ENCODE peak calls at places on chromosomes 1 and 21, in seven cellular contexts. R, G, I, L, W, S and N are unnamed samples.

GRCh38 chr1:181513786-181514297 is 30.5 kb downstream of the CACNA1E start:
- DNase-seq in R (no peak), G (no peak), I (no peak), L (no peak), W (peak), S (no peak), N (no peak)

GRCh38 chr1:34899906-34900305 is 29.5 kb downstream of the DLGAP3 start:
- DNase-seq in R (no peak), G (no peak), I (no peak), L (no peak), W (no peak), S (no peak), N (no peak)

GRCh38 chr1:20486457-20487235 is 636 bp upstream of the CAMK2N1 start:
- DNase-seq in R (peak), G (no peak), I (no peak), L (peak), W (no peak), S (peak), N (peak)

GRCh38 chr1:227942716-227943261 is 4.9 kb downstream of the WNT9A start:
- DNase-seq in R (peak), G (no peak), I (no peak), L (no peak), W (no peak), S (peak), N (no peak)

GRCh38 chr1:169113613-169114119 is 7.2 kb downstream of the ATP1B1 start:
- DNase-seq in R (no peak), G (no peak), I (no peak), L (peak), W (peak), S (no peak), N (no peak)

GRCh38 chr1:26360051-26360806 is 6.3 kb upstream of the CRYBG2 start:
- DNase-seq in R (no peak), G (no peak), I (no peak), L (no peak), W (no peak), S (no peak), N (no peak)

GRCh38 chr21:16250282-16250681 is 520.5 kb downstream of the USP25 start:
- DNase-seq in R (no peak), G (no peak), I (no peak), L (no peak), W (no peak), S (no peak), N (no peak)

GRCh38 chr1:52880226-52880625 is 37.7 kb downstream of the ZYG11A start:
- DNase-seq in R (no peak), G (no peak), I (no peak), L (no peak), W (no peak), S (no peak), N (no peak)

GRCh38 chr1:16409536-16410152 is 27.6 kb downstream of the SPATA21 start:
- DNase-seq in R (no peak), G (no peak), I (no peak), L (no peak), W (no peak), S (no peak), N (no peak)

GRCh38 chr1:70518106-70518505 is 107.0 kb downstream of the CTH start:
- DNase-seq in R (no peak), G (no peak), I (no peak), L (no peak), W (no peak), S (no peak), N (no peak)

GRCh38 chr1:27413004-27413403 is 20.6 kb downstream of the GPR3 start:
- DNase-seq in R (no peak), G (no peak), I (no peak), L (no peak), W (no peak), S (no peak), N (no peak)

GRCh38 chr1:27418326-27418761 is 25.9 kb downstream of the GPR3 start:
- DNase-seq in R (peak), G (no peak), I (peak), L (peak), W (peak), S (peak), N (no peak)

GRCh38 chr1:27412502-27412901 is 20.1 kb downstream of the GPR3 start:
- DNase-seq in R (no peak), G (no peak), I (no peak), L (no peak), W (no peak), S (no peak), N (no peak)

GRCh38 chr1:27418786-27419185 is 26.4 kb downstream of the GPR3 start:
- DNase-seq in R (no peak), G (no peak), I (no peak), L (no peak), W (no peak), S (no peak), N (no peak)

DNA sequence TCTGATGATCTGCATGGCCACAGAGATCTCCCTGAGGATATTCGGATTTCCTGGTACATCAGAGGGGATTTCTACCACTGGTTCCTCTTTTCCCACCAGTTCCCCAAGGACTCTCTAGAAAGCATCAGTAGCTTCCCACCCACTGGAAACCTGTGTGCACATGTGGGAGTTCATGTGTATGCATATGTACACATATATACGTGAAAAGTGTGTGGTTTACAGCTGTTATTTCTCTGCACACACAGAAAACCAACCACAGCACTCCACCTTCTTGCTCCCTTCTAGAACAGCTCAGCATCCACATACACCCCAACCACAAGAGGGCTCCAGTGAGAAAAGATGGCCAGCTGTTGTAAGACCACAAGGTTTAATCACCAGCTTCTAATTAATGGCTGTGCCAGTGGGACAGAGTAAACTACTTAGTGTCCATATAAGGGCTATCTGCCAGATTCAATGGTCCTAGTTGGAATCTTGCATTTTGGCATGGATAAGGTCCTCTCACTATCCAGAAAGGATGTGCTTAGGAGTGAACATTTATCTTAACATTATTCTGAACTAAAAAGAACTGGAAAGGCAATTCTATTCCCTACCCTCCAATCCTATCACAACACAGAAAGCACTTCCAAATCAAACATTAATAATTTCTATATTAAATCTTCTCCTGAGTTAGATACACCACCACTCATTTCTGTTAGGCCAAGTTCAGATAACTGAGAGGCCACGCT is 24.1 kb downstream of the GPR3 start:
- DNase-seq in R (no peak), G (no peak), I (no peak), L (peak), W (no peak), S (no peak), N (peak)
- TF ChIP-seq CTCF in R (peak), G (peak), I (peak), L (peak), W (peak), S (peak), N (peak)

GRCh38 chr1:248821101-248821500 is 4.6 kb downstream of the SH3BP5L start:
- DNase-seq in R (no peak), G (no peak), I (no peak), L (peak), W (peak), S (peak), N (no peak)
- H3K4me3 ChIP-seq in R (no peak), G (no peak), I (no peak), L (no peak), W (no peak), S (no peak), N (no peak)

GRCh38 chr1:204125759-204126351 is 26.0 kb downstream of the ETNK2 start:
- DNase-seq in R (no peak), G (no peak), I (no peak), L (no peak), W (no peak), S (no peak), N (no peak)

GRCh38 chr1:204126367-204126766 is 25.5 kb downstream of the ETNK2 start:
- DNase-seq in R (no peak), G (no peak), I (no peak), L (no peak), W (no peak), S (no peak), N (no peak)

GRCh38 chr1:204124639-204125038 is 27.2 kb downstream of the ETNK2 start:
- DNase-seq in R (no peak), G (no peak), I (no peak), L (no peak), W (no peak), S (no peak), N (no peak)

GRCh38 chr1:204121840-204122555 is 29.8 kb downstream of the ETNK2 start:
- DNase-seq in R (no peak), G (no peak), I (no peak), L (no peak), W (no peak), S (no peak), N (no peak)

GRCh38 chr1:204123376-204123775 is 28.5 kb downstream of the ETNK2 start:
- DNase-seq in R (no peak), G (no peak), I (no peak), L (no peak), W (no peak), S (no peak), N (no peak)
- TF ChIP-seq CTCF in R (peak), G (no peak), I (no peak), L (peak), W (peak), S (peak), N (peak)

DNA sequence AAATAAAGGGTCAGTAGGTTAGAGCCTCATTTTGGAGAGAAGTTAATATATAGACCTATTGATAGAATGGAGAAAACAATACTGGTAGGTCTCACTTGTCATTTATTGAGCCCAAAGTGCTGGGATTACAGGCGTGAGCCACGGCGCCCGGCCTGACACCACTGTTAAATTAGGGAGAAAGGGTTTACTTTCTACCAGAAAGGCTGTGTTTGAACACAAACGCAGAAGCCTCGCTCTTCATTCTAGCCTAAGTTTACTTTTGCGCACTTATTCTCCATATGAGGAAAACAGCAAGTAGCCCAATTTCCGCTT is 710 bp upstream of the PRPF3 start:
- DNase-seq in R (no peak), G (no peak), I (no peak), L (no peak), W (no peak), S (peak), N (peak)
- H3K4me3 ChIP-seq in R (peak), G (peak), I (no peak), L (peak), W (peak), S (peak), N (peak)